ENCODE peak calls at places on chromosomes 16 and 17, in ten cellular contexts. One of them, this sample, is unnamed.

GRCh38 chr16:23232806-23233205 is 50.3 kb downstream of the SCNN1G start:
- DNase-seq in ovary: no peak
- DNase-seq in AG04450: no peak
- DNase-seq in suprapubic skin: no peak
- DNase-seq in neural progenitor cell: no peak
- DNase-seq in stomach: no peak
- DNase-seq in left ventricle myocardium inferior: no peak
- DNase-seq in GM12878: no peak
- DNase-seq in adrenal gland: no peak
- DNase-seq in heart left ventricle: no peak
- DNase-seq in this sample: no peak

GRCh38 chr17:82839617-82840292 is at the start of gene ZNF750:
- DNase-seq in adrenal gland: no peak
- DNase-seq in AG04450: no peak
- DNase-seq in neural progenitor cell: no peak
- DNase-seq in GM12878: no peak
- DNase-seq in heart left ventricle: no peak
- DNase-seq in left ventricle myocardium inferior: no peak
- DNase-seq in ovary: no peak
- DNase-seq in suprapubic skin: no peak
- DNase-seq in stomach: no peak
- DNase-seq in this sample: no peak

GRCh38 chr17:2911035-2911754 is 115.0 kb downstream of the RAP1GAP2 start:
- DNase-seq in adrenal gland: no peak
- DNase-seq in heart left ventricle: no peak
- DNase-seq in AG04450: no peak
- DNase-seq in neural progenitor cell: no peak
- DNase-seq in stomach: no peak
- DNase-seq in left ventricle myocardium inferior: peak; percentile 41
- DNase-seq in ovary: no peak
- DNase-seq in GM12878: no peak
- DNase-seq in suprapubic skin: no peak
- DNase-seq in this sample: no peak

GRCh38 chr16:593406-593805 is 3.5 kb downstream of the RAB40C start:
- DNase-seq in ovary: no peak
- DNase-seq in suprapubic skin: no peak
- DNase-seq in neural progenitor cell: no peak
- DNase-seq in AG04450: no peak
- DNase-seq in heart left ventricle: no peak
- DNase-seq in adrenal gland: no peak
- DNase-seq in stomach: peak; percentile 83
- DNase-seq in left ventricle myocardium inferior: no peak
- DNase-seq in GM12878: no peak
- DNase-seq in this sample: no peak

GRCh38 chr17:58779446-58779845 is 23.8 kb downstream of the PPM1E start:
- DNase-seq in neural progenitor cell: no peak
- DNase-seq in stomach: no peak
- DNase-seq in GM12878: no peak
- DNase-seq in heart left ventricle: no peak
- DNase-seq in AG04450: no peak
- DNase-seq in ovary: no peak
- DNase-seq in left ventricle myocardium inferior: no peak
- DNase-seq in adrenal gland: no peak
- DNase-seq in suprapubic skin: no peak
- DNase-seq in this sample: no peak

GRCh38 chr17:17512866-17513265 is 16.7 kb upstream of the RASD1 start:
- DNase-seq in heart left ventricle: no peak
- DNase-seq in stomach: no peak
- DNase-seq in left ventricle myocardium inferior: peak; percentile 6
- DNase-seq in adrenal gland: no peak
- DNase-seq in AG04450: no peak
- DNase-seq in ovary: no peak
- DNase-seq in neural progenitor cell: no peak
- DNase-seq in GM12878: no peak
- DNase-seq in suprapubic skin: no peak
- DNase-seq in this sample: no peak

GRCh38 chr16:84175351-84176081 is 11.3 kb downstream of the TAF1C start:
- DNase-seq in suprapubic skin: no peak
- DNase-seq in adrenal gland: peak; percentile 74
- DNase-seq in AG04450: peak; percentile 21
- DNase-seq in neural progenitor cell: peak; percentile 79
- DNase-seq in GM12878: peak; percentile 19
- DNase-seq in heart left ventricle: no peak
- DNase-seq in left ventricle myocardium inferior: no peak
- DNase-seq in ovary: peak; percentile 61
- DNase-seq in stomach: peak; percentile 55
- DNase-seq in this sample: peak; percentile 73

GRCh38 chr17:36823850-36824677 is 113.2 kb upstream of the LHX1 start:
- DNase-seq in neural progenitor cell: no peak
- DNase-seq in left ventricle myocardium inferior: no peak
- DNase-seq in AG04450: no peak
- DNase-seq in GM12878: no peak
- DNase-seq in heart left ventricle: no peak
- DNase-seq in ovary: no peak
- DNase-seq in stomach: no peak
- DNase-seq in adrenal gland: no peak
- DNase-seq in suprapubic skin: no peak
- DNase-seq in this sample: no peak

GRCh38 chr16:67389911-67390815 is 3.1 kb downstream of the TPPP3 start:
- DNase-seq in adrenal gland: peak; percentile 34
- DNase-seq in suprapubic skin: peak; percentile 68
- DNase-seq in GM12878: no peak
- DNase-seq in AG04450: no peak
- DNase-seq in left ventricle myocardium inferior: peak; percentile 46
- DNase-seq in neural progenitor cell: no peak
- DNase-seq in heart left ventricle: peak; percentile 44
- DNase-seq in ovary: no peak
- DNase-seq in stomach: no peak
- DNase-seq in this sample: peak; percentile 62

GRCh38 chr16:29717113-29717512 is 28.7 kb downstream of the C16orf54 start:
- DNase-seq in suprapubic skin: no peak
- DNase-seq in stomach: no peak
- DNase-seq in adrenal gland: no peak
- DNase-seq in neural progenitor cell: no peak
- DNase-seq in heart left ventricle: no peak
- DNase-seq in left ventricle myocardium inferior: no peak
- DNase-seq in ovary: no peak
- DNase-seq in AG04450: no peak
- DNase-seq in GM12878: no peak
- DNase-seq in this sample: no peak

GRCh38 chr17:21539146-21539545 is 153.2 kb upstream of the KCNJ18 start:
- DNase-seq in AG04450: no peak
- DNase-seq in suprapubic skin: no peak
- DNase-seq in neural progenitor cell: no peak
- DNase-seq in ovary: no peak
- DNase-seq in left ventricle myocardium inferior: no peak
- DNase-seq in heart left ventricle: no peak
- DNase-seq in GM12878: no peak
- DNase-seq in adrenal gland: no peak
- DNase-seq in stomach: no peak
- DNase-seq in this sample: no peak

GRCh38 chr16:53881371-53881770 is 177.4 kb downstream of the FTO start:
- DNase-seq in adrenal gland: no peak
- DNase-seq in ovary: no peak
- DNase-seq in left ventricle myocardium inferior: no peak
- DNase-seq in neural progenitor cell: no peak
- DNase-seq in GM12878: no peak
- DNase-seq in stomach: no peak
- DNase-seq in suprapubic skin: no peak
- DNase-seq in heart left ventricle: no peak
- DNase-seq in AG04450: peak; percentile 27
- DNase-seq in this sample: no peak

GRCh38 chr17:72336026-72336803 is 215.4 kb downstream of the SOX9 start:
- DNase-seq in stomach: no peak
- DNase-seq in neural progenitor cell: peak; percentile 65
- DNase-seq in suprapubic skin: no peak
- DNase-seq in AG04450: no peak
- DNase-seq in ovary: no peak
- DNase-seq in GM12878: no peak
- DNase-seq in heart left ventricle: no peak
- DNase-seq in left ventricle myocardium inferior: no peak
- DNase-seq in adrenal gland: no peak
- DNase-seq in this sample: no peak

GRCh38 chr17:72338304-72338703 is 217.5 kb downstream of the SOX9 start:
- DNase-seq in AG04450: no peak
- DNase-seq in GM12878: no peak
- DNase-seq in heart left ventricle: no peak
- DNase-seq in ovary: no peak
- DNase-seq in stomach: no peak
- DNase-seq in left ventricle myocardium inferior: no peak
- DNase-seq in neural progenitor cell: no peak
- DNase-seq in adrenal gland: no peak
- DNase-seq in suprapubic skin: no peak
- DNase-seq in this sample: no peak

GRCh38 chr17:72340836-72341235 is 220.0 kb downstream of the SOX9 start:
- DNase-seq in adrenal gland: no peak
- DNase-seq in AG04450: no peak
- DNase-seq in left ventricle myocardium inferior: no peak
- DNase-seq in suprapubic skin: no peak
- DNase-seq in ovary: no peak
- DNase-seq in heart left ventricle: no peak
- DNase-seq in GM12878: no peak
- DNase-seq in stomach: no peak
- DNase-seq in neural progenitor cell: no peak
- DNase-seq in this sample: no peak

GRCh38 chr17:72336804-72337070 is 215.9 kb downstream of the SOX9 start:
- DNase-seq in stomach: no peak
- DNase-seq in ovary: no peak
- DNase-seq in left ventricle myocardium inferior: no peak
- DNase-seq in GM12878: no peak
- DNase-seq in suprapubic skin: no peak
- DNase-seq in adrenal gland: no peak
- DNase-seq in neural progenitor cell: no peak
- DNase-seq in AG04450: no peak
- DNase-seq in heart left ventricle: no peak
- DNase-seq in this sample: no peak

GRCh38 chr17:72338847-72339790 is 218.3 kb downstream of the SOX9 start:
- DNase-seq in suprapubic skin: no peak
- DNase-seq in neural progenitor cell: no peak
- DNase-seq in left ventricle myocardium inferior: peak; percentile 19
- DNase-seq in AG04450: peak; percentile 86
- DNase-seq in heart left ventricle: peak; percentile 41
- DNase-seq in stomach: no peak
- DNase-seq in adrenal gland: no peak
- DNase-seq in GM12878: no peak
- DNase-seq in ovary: no peak
- DNase-seq in this sample: no peak
- H3K27ac ChIP-seq in suprapubic skin: no peak overlapping the region
- H3K27ac ChIP-seq in neural progenitor cell: no peak overlapping the region
- H3K27ac ChIP-seq in left ventricle myocardium inferior: peak overlapping the region; percentile 54
- H3K27ac ChIP-seq in AG04450: peak overlapping the region; percentile 98
- H3K27ac ChIP-seq in heart left ventricle: peak overlapping the region; percentile 76
- H3K27ac ChIP-seq in stomach: peak overlapping the region; percentile 18
- H3K27ac ChIP-seq in adrenal gland: no peak overlapping the region
- H3K27ac ChIP-seq in GM12878: no peak overlapping the region
- H3K27ac ChIP-seq in ovary: no peak overlapping the region
- H3K27ac ChIP-seq in this sample: peak overlapping the region; percentile 37

DNA sequence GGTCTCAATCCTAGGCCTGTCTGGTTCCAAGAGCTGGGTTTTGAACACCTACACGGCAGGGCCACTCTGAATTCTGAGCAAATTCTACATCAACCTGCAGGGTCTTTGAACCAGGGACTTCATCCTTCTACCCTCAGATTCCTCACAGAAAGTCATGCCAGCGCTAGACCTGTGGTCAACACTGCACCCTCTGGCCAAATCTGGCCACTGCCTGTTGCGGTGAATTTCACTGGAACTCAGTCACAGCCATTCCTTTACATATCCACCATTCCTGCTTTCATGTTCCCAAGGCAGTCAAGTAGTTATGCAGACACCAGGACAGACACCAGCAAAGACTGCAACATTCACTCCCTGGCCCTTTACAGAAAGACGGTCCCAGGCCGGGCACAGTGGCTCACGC is 144.6 kb downstream of the C16orf95 start:
- DNase-seq in heart left ventricle: no peak
- DNase-seq in left ventricle myocardium inferior: no peak
- DNase-seq in ovary: no peak
- DNase-seq in neural progenitor cell: peak; percentile 48
- DNase-seq in stomach: no peak
- DNase-seq in suprapubic skin: no peak
- DNase-seq in GM12878: no peak
- DNase-seq in AG04450: no peak
- DNase-seq in adrenal gland: no peak
- DNase-seq in this sample: no peak
- TF ChIP-seq CTCF in heart left ventricle: no peak
- TF ChIP-seq CTCF in left ventricle myocardium inferior: no peak
- TF ChIP-seq CTCF in ovary: no peak
- TF ChIP-seq CTCF in neural progenitor cell: peak; percentile 55
- TF ChIP-seq CTCF in stomach: no peak
- TF ChIP-seq CTCF in suprapubic skin: no peak
- TF ChIP-seq CTCF in GM12878: no peak
- TF ChIP-seq CTCF in AG04450: peak; percentile 18
- TF ChIP-seq CTCF in adrenal gland: no peak
- TF ChIP-seq CTCF in this sample: no peak

GRCh38 chr16:75648265-75649076 is 898 bp downstream of the TERF2IP start:
- DNase-seq in adrenal gland: peak; percentile 85
- DNase-seq in ovary: peak; percentile 79
- DNase-seq in neural progenitor cell: peak; percentile 88
- DNase-seq in GM12878: no peak
- DNase-seq in left ventricle myocardium inferior: peak; percentile 87
- DNase-seq in AG04450: peak; percentile 32
- DNase-seq in stomach: peak; percentile 86
- DNase-seq in heart left ventricle: peak; percentile 90
- DNase-seq in suprapubic skin: peak; percentile 91
- DNase-seq in this sample: peak; percentile 85

GRCh38 chr16:75658175-75658574 is 10.6 kb downstream of the TERF2IP start:
- DNase-seq in heart left ventricle: no peak
- DNase-seq in stomach: no peak
- DNase-seq in left ventricle myocardium inferior: no peak
- DNase-seq in AG04450: no peak
- DNase-seq in GM12878: no peak
- DNase-seq in suprapubic skin: no peak
- DNase-seq in adrenal gland: no peak
- DNase-seq in ovary: no peak
- DNase-seq in neural progenitor cell: no peak
- DNase-seq in this sample: no peak

GRCh38 chr16:75653926-75654325 is 6.4 kb downstream of the TERF2IP start:
- DNase-seq in neural progenitor cell: no peak
- DNase-seq in ovary: no peak
- DNase-seq in adrenal gland: no peak
- DNase-seq in heart left ventricle: no peak
- DNase-seq in GM12878: no peak
- DNase-seq in stomach: no peak
- DNase-seq in left ventricle myocardium inferior: no peak
- DNase-seq in suprapubic skin: no peak
- DNase-seq in AG04450: peak; percentile 11
- DNase-seq in this sample: no peak
- H3K4me3 ChIP-seq in neural progenitor cell: no peak overlapping the region
- H3K4me3 ChIP-seq in ovary: no peak overlapping the region
- H3K4me3 ChIP-seq in adrenal gland: no peak overlapping the region
- H3K4me3 ChIP-seq in heart left ventricle: no peak overlapping the region
- H3K4me3 ChIP-seq in GM12878: peak overlapping the region; percentile 8
- H3K4me3 ChIP-seq in stomach: no peak overlapping the region
- H3K4me3 ChIP-seq in left ventricle myocardium inferior: no peak overlapping the region
- H3K4me3 ChIP-seq in suprapubic skin: no peak overlapping the region
- H3K4me3 ChIP-seq in AG04450: no peak overlapping the region
- H3K4me3 ChIP-seq in this sample: no peak overlapping the region

DNA sequence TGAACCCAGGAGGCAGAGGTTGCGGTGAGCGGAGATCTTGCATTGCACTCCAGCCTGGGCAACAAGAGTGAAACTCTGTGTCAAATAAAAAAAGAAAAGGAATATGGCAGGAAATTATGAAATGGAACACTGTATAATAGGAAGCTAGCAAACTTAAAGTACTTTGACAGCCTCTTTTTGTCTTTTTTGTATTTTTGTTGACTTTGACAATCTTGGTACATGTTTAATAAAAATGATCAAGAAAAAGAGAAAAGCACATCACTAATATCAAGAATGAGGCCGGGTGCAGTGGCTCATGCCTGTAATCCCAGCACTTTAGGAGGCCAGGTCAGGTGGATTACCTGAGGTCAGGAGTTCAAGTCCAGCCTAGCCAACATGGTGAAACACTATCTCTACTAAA is 5.5 kb downstream of the ATF7IP2 start:
- DNase-seq in neural progenitor cell: no peak
- DNase-seq in heart left ventricle: no peak
- DNase-seq in stomach: no peak
- DNase-seq in suprapubic skin: no peak
- DNase-seq in adrenal gland: no peak
- DNase-seq in ovary: no peak
- DNase-seq in GM12878: no peak
- DNase-seq in left ventricle myocardium inferior: no peak
- DNase-seq in AG04450: no peak
- DNase-seq in this sample: no peak
- H3K27ac ChIP-seq in neural progenitor cell: no peak overlapping the region
- H3K27ac ChIP-seq in heart left ventricle: no peak overlapping the region
- H3K27ac ChIP-seq in stomach: no peak overlapping the region
- H3K27ac ChIP-seq in suprapubic skin: no peak overlapping the region
- H3K27ac ChIP-seq in adrenal gland: no peak overlapping the region
- H3K27ac ChIP-seq in ovary: no peak overlapping the region
- H3K27ac ChIP-seq in GM12878: no peak overlapping the region
- H3K27ac ChIP-seq in left ventricle myocardium inferior: no peak overlapping the region
- H3K27ac ChIP-seq in AG04450: no peak overlapping the region
- H3K27ac ChIP-seq in this sample: no peak overlapping the region